ENCODE peak calls at places on chromosome 13, in four cellular contexts. C, V, U and F are unnamed samples.

GRCh38 chr13:51727634-51728274 is 76.2 kb downstream of the DHRS12 start:
- DNase-seq in C (no peak), V (no peak), U (no peak), F (no peak)

GRCh38 chr13:26022538-26023292 is 29.1 kb downstream of the SHISA2 start:
- DNase-seq in C (no peak), V (no peak), U (no peak), F (no peak)

GRCh38 chr13:71021810-71022422 is 845.1 kb downstream of the DACH1 start:
- DNase-seq in C (no peak), V (no peak), U (no peak), F (no peak)

GRCh38 chr13:34913040-34913439 is 29.0 kb upstream of the NBEA start:
- DNase-seq in C (no peak), V (peak; percentile 76), U (no peak), F (no peak)

GRCh38 chr13:49625392-49626137 is 2.7 kb upstream of the ARL11 start:
- DNase-seq in C (no peak), V (no peak), U (no peak), F (no peak)

GRCh38 chr13:113009743-113010509 is 40.9 kb downstream of the MCF2L start:
- DNase-seq in C (no peak), V (no peak), U (peak; percentile 18), F (no peak)

GRCh38 chr13:75985132-75985531 is 349.0 kb downstream of the LMO7 start:
- DNase-seq in C (no peak), V (no peak), U (peak; percentile 37), F (no peak)

GRCh38 chr13:60226507-60226906 is 62.8 kb upstream of the DIAPH3 start:
- DNase-seq in C (no peak), V (peak; percentile 51), U (peak; percentile 8), F (no peak)

GRCh38 chr13:73833331-73834070 is 300.7 kb downstream of the KLF12 start:
- DNase-seq in C (no peak), V (no peak), U (no peak), F (no peak)

GRCh38 chr13:111572956-111573355 is 252.5 kb downstream of the TEX29 start:
- DNase-seq in C (no peak), V (no peak), U (no peak), F (no peak)

GRCh38 chr13:99439048-99439447 is 62.2 kb upstream of the TM9SF2 start:
- DNase-seq in C (no peak), V (no peak), U (no peak), F (no peak)

GRCh38 chr13:73274147-73274546 is 215.3 kb downstream of the KLF5 start:
- DNase-seq in C (no peak), V (no peak), U (no peak), F (no peak)

GRCh38 chr13:114107686-114108081 is 24.7 kb downstream of the RASA3 start:
- DNase-seq in C (no peak), V (no peak), U (no peak), F (no peak)

GRCh38 chr13:21318891-21319532 is 140.1 kb downstream of the ZDHHC20 start:
- DNase-seq in C (no peak), V (peak; percentile 47), U (no peak), F (no peak)

GRCh38 chr13:91630916-91631315 is 232.5 kb downstream of the GPC5 start:
- DNase-seq in C (no peak), V (no peak), U (no peak), F (no peak)

GRCh38 chr13:111908391-111908790 is 158.6 kb upstream of the SOX1 start:
- DNase-seq in C (no peak), V (no peak), U (no peak), F (no peak)

GRCh38 chr13:111281751-111282311 is 38.6 kb upstream of the TEX29 start:
- DNase-seq in C (no peak), V (no peak), U (no peak), F (no peak)

GRCh38 chr13:70171151-70171550 is 62.9 kb upstream of the KLHL1 start:
- DNase-seq in C (no peak), V (no peak), U (no peak), F (no peak)

GRCh38 chr13:47216176-47216822 is 319.4 kb upstream of the HTR2A start:
- DNase-seq in C (no peak), V (no peak), U (no peak), F (no peak)

GRCh38 chr13:36673838-36674326 is at the start of gene SERTM1:
- DNase-seq in C (no peak), V (peak; percentile 93), U (no peak), F (no peak)

GRCh38 chr13:51370116-51370515 is 30.6 kb downstream of the SERPINE3 start:
- DNase-seq in C (no peak), V (no peak), U (no peak), F (no peak)

DNA sequence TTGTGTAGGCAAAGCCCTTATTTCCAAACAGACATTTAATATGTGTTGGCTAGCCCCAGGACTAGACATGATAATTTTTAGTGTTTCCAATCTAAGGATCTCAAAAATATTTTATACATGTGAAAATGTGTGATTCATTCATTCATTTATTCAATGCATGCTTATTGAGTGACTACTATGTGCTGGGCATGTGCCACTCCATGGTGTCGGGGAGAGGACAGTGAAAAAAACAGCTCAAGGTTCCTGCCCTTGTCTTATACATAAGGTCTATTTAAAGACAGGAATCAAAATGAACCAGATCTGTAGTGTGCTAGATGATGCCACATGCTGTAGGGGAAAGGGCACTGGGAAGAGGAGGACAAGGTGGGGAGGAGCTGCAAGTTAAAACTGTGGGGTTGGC is 36.5 kb downstream of the GJA3 start:
- DNase-seq in C (no peak), V (no peak), U (no peak), F (no peak)
- TF ChIP-seq POLR2AphosphoS5 in C (no peak), V (no peak), U (no peak), F (no peak)

GRCh38 chr13:28451482-28452217 is 43.3 kb downstream of the FLT1 start:
- DNase-seq in C (no peak), V (peak; percentile 76), U (peak; percentile 9), F (no peak)
- TF ChIP-seq POLR2AphosphoS5 in C (no peak), V (no peak), U (no peak), F (no peak)

DNA sequence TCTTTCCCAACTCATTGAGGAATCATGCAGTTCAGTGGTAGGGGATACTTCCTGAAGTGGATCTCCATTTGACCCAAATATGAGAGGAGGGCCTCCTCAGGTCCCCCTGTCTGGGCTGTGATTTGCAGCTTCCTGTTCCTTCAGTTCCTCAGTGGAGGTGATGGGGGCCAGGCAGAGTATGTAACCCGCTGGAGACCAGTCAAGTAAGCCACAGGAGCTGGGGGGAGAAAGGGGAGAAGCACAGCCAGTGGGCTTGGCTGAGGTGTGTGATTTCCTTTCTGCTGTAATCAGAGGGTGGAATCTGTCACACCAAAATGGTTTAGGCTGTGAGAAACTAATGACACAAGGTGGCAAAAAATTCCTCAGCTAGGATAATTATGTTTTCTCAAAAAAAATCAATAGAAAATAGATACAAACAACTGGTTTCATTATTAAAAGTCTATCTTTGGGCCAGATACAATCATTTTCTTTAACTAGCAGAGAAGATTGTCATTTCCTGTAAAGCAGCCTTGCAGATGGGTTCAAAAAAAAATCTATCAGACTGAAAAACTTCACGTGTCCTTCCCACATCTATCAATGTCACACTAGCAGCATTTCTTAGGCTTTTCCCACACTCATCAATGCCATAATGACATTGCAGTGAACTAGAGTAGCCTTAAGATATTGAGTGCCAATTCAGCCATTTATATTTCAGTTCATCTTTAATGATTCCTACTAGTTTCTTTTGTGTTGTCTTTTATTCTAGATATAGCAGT is 1660.3 kb downstream of the EFNB2 start:
- DNase-seq in C (no peak), V (peak; percentile 14), U (no peak), F (no peak)
- TF ChIP-seq POLR2AphosphoS5 in C (no peak), V (no peak), U (no peak), F (no peak)

GRCh38 chr13:87331178-87331577 is 340.0 kb upstream of the SLITRK5 start:
- DNase-seq in C (no peak), V (no peak), U (no peak), F (no peak)
- TF ChIP-seq POLR2AphosphoS5 in C (no peak), V (no peak), U (no peak), F (no peak)